ENCODE peak calls at places on chromosome 20, in ten cellular contexts. One of them, this sample, is unnamed.
A peak's percentile ranks its signal among the peaks of the same experiment; 100 is the strongest.

GRCh38 chr20:44422083-44422482 is 53.6 kb upstream of the TTPAL start:
- DNase-seq in ovary: peak; percentile 23
- DNase-seq in aorta: peak; percentile 40
- DNase-seq in hepatocyte: no peak
- DNase-seq in CD8-positive, alpha-beta T cell: no peak
- DNase-seq in effector memory CD4-positive, alpha-beta T cell: no peak
- DNase-seq in right cardiac atrium: no peak
- DNase-seq in H1: no peak
- DNase-seq in uterus: no peak
- DNase-seq in CD8-positive, alpha-beta memory T cell: no peak
- DNase-seq in this sample: no peak

GRCh38 chr20:21548390-21549035 is 34.6 kb upstream of the NKX2-2 start:
- DNase-seq in hepatocyte: no peak
- DNase-seq in aorta: no peak
- DNase-seq in ovary: no peak
- DNase-seq in uterus: no peak
- DNase-seq in CD8-positive, alpha-beta memory T cell: peak; percentile 51
- DNase-seq in effector memory CD4-positive, alpha-beta T cell: peak; percentile 52
- DNase-seq in right cardiac atrium: no peak
- DNase-seq in CD8-positive, alpha-beta T cell: peak; percentile 40
- DNase-seq in H1: no peak
- DNase-seq in this sample: no peak

GRCh38 chr20:6769953-6770831 is 2.7 kb downstream of the BMP2 start:
- DNase-seq in effector memory CD4-positive, alpha-beta T cell: no peak
- DNase-seq in ovary: peak; percentile 51
- DNase-seq in CD8-positive, alpha-beta T cell: no peak
- DNase-seq in aorta: peak; percentile 90
- DNase-seq in H1: peak; percentile 73
- DNase-seq in right cardiac atrium: peak; percentile 78
- DNase-seq in uterus: peak; percentile 46
- DNase-seq in hepatocyte: peak; percentile 79
- DNase-seq in CD8-positive, alpha-beta memory T cell: no peak
- DNase-seq in this sample: no peak

GRCh38 chr20:6698056-6698455 is 69.4 kb upstream of the BMP2 start:
- DNase-seq in effector memory CD4-positive, alpha-beta T cell: no peak
- DNase-seq in aorta: no peak
- DNase-seq in ovary: no peak
- DNase-seq in right cardiac atrium: no peak
- DNase-seq in uterus: no peak
- DNase-seq in CD8-positive, alpha-beta memory T cell: no peak
- DNase-seq in CD8-positive, alpha-beta T cell: no peak
- DNase-seq in H1: no peak
- DNase-seq in hepatocyte: peak; percentile 84
- DNase-seq in this sample: peak; percentile 18

GRCh38 chr20:19918965-19919329 is 98.2 kb upstream of the NAA20 start:
- DNase-seq in H1: no peak
- DNase-seq in hepatocyte: no peak
- DNase-seq in CD8-positive, alpha-beta T cell: no peak
- DNase-seq in right cardiac atrium: no peak
- DNase-seq in CD8-positive, alpha-beta memory T cell: no peak
- DNase-seq in effector memory CD4-positive, alpha-beta T cell: no peak
- DNase-seq in ovary: no peak
- DNase-seq in uterus: no peak
- DNase-seq in aorta: no peak
- DNase-seq in this sample: no peak

GRCh38 chr20:51631011-51631950 is 88.8 kb upstream of the NFATC2 start:
- DNase-seq in CD8-positive, alpha-beta memory T cell: no peak
- DNase-seq in uterus: peak; percentile 83
- DNase-seq in aorta: no peak
- DNase-seq in H1: no peak
- DNase-seq in effector memory CD4-positive, alpha-beta T cell: no peak
- DNase-seq in ovary: peak; percentile 74
- DNase-seq in hepatocyte: peak; percentile 59
- DNase-seq in right cardiac atrium: peak; percentile 58
- DNase-seq in CD8-positive, alpha-beta T cell: no peak
- DNase-seq in this sample: no peak

GRCh38 chr20:34922654-34923381 is 32.8 kb downstream of the GSS start:
- DNase-seq in CD8-positive, alpha-beta memory T cell: no peak
- DNase-seq in hepatocyte: no peak
- DNase-seq in effector memory CD4-positive, alpha-beta T cell: no peak
- DNase-seq in H1: no peak
- DNase-seq in aorta: no peak
- DNase-seq in uterus: no peak
- DNase-seq in CD8-positive, alpha-beta T cell: no peak
- DNase-seq in ovary: no peak
- DNase-seq in right cardiac atrium: no peak
- DNase-seq in this sample: no peak

GRCh38 chr20:53963670-53964466 is 106.5 kb downstream of the BCAS1 start:
- DNase-seq in uterus: no peak
- DNase-seq in ovary: no peak
- DNase-seq in aorta: no peak
- DNase-seq in CD8-positive, alpha-beta T cell: no peak
- DNase-seq in CD8-positive, alpha-beta memory T cell: no peak
- DNase-seq in effector memory CD4-positive, alpha-beta T cell: no peak
- DNase-seq in H1: no peak
- DNase-seq in hepatocyte: no peak
- DNase-seq in right cardiac atrium: no peak
- DNase-seq in this sample: no peak

GRCh38 chr20:5127204-5127858 is 523 bp downstream of the CDS2 start:
- DNase-seq in ovary: peak; percentile 63
- DNase-seq in aorta: peak; percentile 86
- DNase-seq in effector memory CD4-positive, alpha-beta T cell: peak; percentile 64
- DNase-seq in hepatocyte: peak; percentile 66
- DNase-seq in CD8-positive, alpha-beta memory T cell: peak; percentile 88
- DNase-seq in right cardiac atrium: peak; percentile 74
- DNase-seq in CD8-positive, alpha-beta T cell: peak; percentile 63
- DNase-seq in uterus: peak; percentile 46
- DNase-seq in H1: peak; percentile 57
- DNase-seq in this sample: no peak

GRCh38 chr20:41005361-41005729 is 23.3 kb upstream of the TOP1 start:
- DNase-seq in uterus: peak; percentile 91
- DNase-seq in aorta: peak; percentile 89
- DNase-seq in ovary: peak; percentile 76
- DNase-seq in hepatocyte: peak; percentile 86
- DNase-seq in H1: no peak
- DNase-seq in CD8-positive, alpha-beta T cell: no peak
- DNase-seq in right cardiac atrium: peak; percentile 94
- DNase-seq in CD8-positive, alpha-beta memory T cell: no peak
- DNase-seq in effector memory CD4-positive, alpha-beta T cell: no peak
- DNase-seq in this sample: no peak

GRCh38 chr20:3454821-3455220 is 16.0 kb upstream of the ATRN start:
- DNase-seq in CD8-positive, alpha-beta memory T cell: no peak
- DNase-seq in effector memory CD4-positive, alpha-beta T cell: no peak
- DNase-seq in ovary: no peak
- DNase-seq in right cardiac atrium: no peak
- DNase-seq in uterus: no peak
- DNase-seq in H1: no peak
- DNase-seq in aorta: no peak
- DNase-seq in CD8-positive, alpha-beta T cell: no peak
- DNase-seq in hepatocyte: no peak
- DNase-seq in this sample: no peak

GRCh38 chr20:9160341-9160740 is 91.5 kb downstream of the PLCB4 start:
- DNase-seq in uterus: no peak
- DNase-seq in H1: no peak
- DNase-seq in CD8-positive, alpha-beta T cell: no peak
- DNase-seq in right cardiac atrium: no peak
- DNase-seq in hepatocyte: no peak
- DNase-seq in aorta: no peak
- DNase-seq in ovary: no peak
- DNase-seq in effector memory CD4-positive, alpha-beta T cell: no peak
- DNase-seq in CD8-positive, alpha-beta memory T cell: no peak
- DNase-seq in this sample: no peak

GRCh38 chr20:50301712-50302111 is 111.1 kb downstream of the CEBPB start:
- DNase-seq in H1: no peak
- DNase-seq in effector memory CD4-positive, alpha-beta T cell: no peak
- DNase-seq in ovary: no peak
- DNase-seq in right cardiac atrium: no peak
- DNase-seq in hepatocyte: no peak
- DNase-seq in CD8-positive, alpha-beta memory T cell: no peak
- DNase-seq in CD8-positive, alpha-beta T cell: no peak
- DNase-seq in uterus: no peak
- DNase-seq in aorta: peak; percentile 12
- DNase-seq in this sample: no peak

GRCh38 chr20:46060301-46060881 is 29.4 kb downstream of the NCOA5 start:
- DNase-seq in CD8-positive, alpha-beta memory T cell: no peak
- DNase-seq in hepatocyte: no peak
- DNase-seq in CD8-positive, alpha-beta T cell: no peak
- DNase-seq in right cardiac atrium: no peak
- DNase-seq in uterus: no peak
- DNase-seq in ovary: no peak
- DNase-seq in aorta: no peak
- DNase-seq in H1: peak; percentile 36
- DNase-seq in effector memory CD4-positive, alpha-beta T cell: no peak
- DNase-seq in this sample: no peak

GRCh38 chr20:13458860-13459451 is 179.8 kb downstream of the TASP1 start:
- DNase-seq in hepatocyte: peak; percentile 24
- DNase-seq in aorta: no peak
- DNase-seq in ovary: no peak
- DNase-seq in right cardiac atrium: no peak
- DNase-seq in CD8-positive, alpha-beta memory T cell: peak; percentile 41
- DNase-seq in effector memory CD4-positive, alpha-beta T cell: no peak
- DNase-seq in uterus: no peak
- DNase-seq in CD8-positive, alpha-beta T cell: no peak
- DNase-seq in H1: no peak
- DNase-seq in this sample: peak; percentile 9

GRCh38 chr20:4434681-4435080 is 287.0 kb upstream of the PRND start:
- DNase-seq in ovary: no peak
- DNase-seq in CD8-positive, alpha-beta T cell: no peak
- DNase-seq in right cardiac atrium: no peak
- DNase-seq in CD8-positive, alpha-beta memory T cell: no peak
- DNase-seq in aorta: no peak
- DNase-seq in hepatocyte: no peak
- DNase-seq in effector memory CD4-positive, alpha-beta T cell: no peak
- DNase-seq in uterus: no peak
- DNase-seq in H1: no peak
- DNase-seq in this sample: no peak

GRCh38 chr20:10655723-10656122 is 18.1 kb downstream of the JAG1 start:
- DNase-seq in hepatocyte: no peak
- DNase-seq in right cardiac atrium: no peak
- DNase-seq in ovary: no peak
- DNase-seq in aorta: no peak
- DNase-seq in uterus: no peak
- DNase-seq in effector memory CD4-positive, alpha-beta T cell: no peak
- DNase-seq in H1: no peak
- DNase-seq in CD8-positive, alpha-beta memory T cell: no peak
- DNase-seq in CD8-positive, alpha-beta T cell: no peak
- DNase-seq in this sample: no peak

GRCh38 chr20:51860015-51860882 is 57.9 kb upstream of the SALL4 start:
- DNase-seq in effector memory CD4-positive, alpha-beta T cell: no peak
- DNase-seq in right cardiac atrium: no peak
- DNase-seq in CD8-positive, alpha-beta memory T cell: no peak
- DNase-seq in H1: no peak
- DNase-seq in ovary: no peak
- DNase-seq in aorta: no peak
- DNase-seq in CD8-positive, alpha-beta T cell: no peak
- DNase-seq in uterus: no peak
- DNase-seq in hepatocyte: peak; percentile 60
- DNase-seq in this sample: no peak

DNA sequence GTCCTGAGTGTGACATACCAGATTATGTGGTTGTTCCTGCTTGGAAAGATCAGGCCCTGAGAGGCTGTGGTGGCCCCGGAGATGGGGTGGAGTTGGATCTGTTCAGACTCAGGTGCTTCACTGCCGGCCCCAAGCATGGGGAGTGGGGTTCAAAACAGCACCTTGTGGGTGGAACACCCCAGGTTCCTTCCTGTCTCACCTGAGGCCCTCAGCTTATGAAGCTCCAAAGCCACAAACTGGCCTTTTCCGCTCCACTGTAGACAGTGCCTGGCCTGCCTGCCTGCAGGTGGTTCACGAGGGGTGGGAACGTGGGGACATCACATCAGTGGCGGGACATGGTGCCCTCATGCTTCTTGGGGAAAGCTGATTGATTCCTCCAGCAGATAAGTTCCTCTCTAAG is 146.4 kb downstream of the TAF4 start:
- DNase-seq in CD8-positive, alpha-beta T cell: no peak
- DNase-seq in CD8-positive, alpha-beta memory T cell: no peak
- DNase-seq in hepatocyte: no peak
- DNase-seq in effector memory CD4-positive, alpha-beta T cell: no peak
- DNase-seq in ovary: no peak
- DNase-seq in right cardiac atrium: peak; percentile 15
- DNase-seq in aorta: no peak
- DNase-seq in H1: no peak
- DNase-seq in uterus: no peak
- DNase-seq in this sample: no peak
- H3K27me3 ChIP-seq in CD8-positive, alpha-beta T cell: no peaks in the 10 kb centered on the region
- H3K27me3 ChIP-seq in CD8-positive, alpha-beta memory T cell: no peaks in the 10 kb centered on the region
- H3K27me3 ChIP-seq in hepatocyte: no peaks in the 10 kb centered on the region
- H3K27me3 ChIP-seq in effector memory CD4-positive, alpha-beta T cell: no peaks in the 10 kb centered on the region
- H3K27me3 ChIP-seq in ovary: no peaks in the 10 kb centered on the region
- H3K27me3 ChIP-seq in right cardiac atrium: no peaks in the 10 kb centered on the region
- H3K27me3 ChIP-seq in aorta: no peaks in the 10 kb centered on the region
- H3K27me3 ChIP-seq in H1: no peaks in the 10 kb centered on the region
- H3K27me3 ChIP-seq in uterus: no peaks in the 10 kb centered on the region
- H3K27me3 ChIP-seq in this sample: no peaks in the 10 kb centered on the region

GRCh38 chr20:24470782-24471582 is 1.6 kb downstream of the SYNDIG1 start:
- DNase-seq in H1: peak; percentile 60
- DNase-seq in ovary: no peak
- DNase-seq in right cardiac atrium: no peak
- DNase-seq in hepatocyte: no peak
- DNase-seq in aorta: no peak
- DNase-seq in uterus: no peak
- DNase-seq in CD8-positive, alpha-beta T cell: no peak
- DNase-seq in CD8-positive, alpha-beta memory T cell: no peak
- DNase-seq in effector memory CD4-positive, alpha-beta T cell: no peak
- DNase-seq in this sample: no peak
- H3K27ac ChIP-seq in H1: no peak overlapping the region
- H3K27ac ChIP-seq in ovary: no peak overlapping the region
- H3K27ac ChIP-seq in right cardiac atrium: peak overlapping the region; percentile 12
- H3K27ac ChIP-seq in hepatocyte: no peak overlapping the region
- H3K27ac ChIP-seq in aorta: no peak overlapping the region
- H3K27ac ChIP-seq in uterus: no peak overlapping the region
- H3K27ac ChIP-seq in CD8-positive, alpha-beta T cell: no peak overlapping the region
- H3K27ac ChIP-seq in CD8-positive, alpha-beta memory T cell: no peak overlapping the region
- H3K27ac ChIP-seq in effector memory CD4-positive, alpha-beta T cell: no peak overlapping the region
- H3K27ac ChIP-seq in this sample: no peak overlapping the region

GRCh38 chr20:1792274-1792673 is 102.9 kb upstream of the SIRPA start:
- DNase-seq in effector memory CD4-positive, alpha-beta T cell: no peak
- DNase-seq in CD8-positive, alpha-beta T cell: no peak
- DNase-seq in H1: no peak
- DNase-seq in ovary: no peak
- DNase-seq in CD8-positive, alpha-beta memory T cell: no peak
- DNase-seq in aorta: no peak
- DNase-seq in right cardiac atrium: no peak
- DNase-seq in uterus: no peak
- DNase-seq in hepatocyte: no peak
- DNase-seq in this sample: no peak
- H3K27me3 ChIP-seq in effector memory CD4-positive, alpha-beta T cell: peaks cover 7% of the 10 kb centered on the region
- H3K27me3 ChIP-seq in CD8-positive, alpha-beta T cell: no peaks in the 10 kb centered on the region
- H3K27me3 ChIP-seq in H1: no peaks in the 10 kb centered on the region
- H3K27me3 ChIP-seq in ovary: no peaks in the 10 kb centered on the region
- H3K27me3 ChIP-seq in CD8-positive, alpha-beta memory T cell: no peaks in the 10 kb centered on the region
- H3K27me3 ChIP-seq in aorta: no peaks in the 10 kb centered on the region
- H3K27me3 ChIP-seq in right cardiac atrium: no peaks in the 10 kb centered on the region
- H3K27me3 ChIP-seq in uterus: no peaks in the 10 kb centered on the region
- H3K27me3 ChIP-seq in hepatocyte: peaks cover 21% of the 10 kb centered on the region
- H3K27me3 ChIP-seq in this sample: no peaks in the 10 kb centered on the region

DNA sequence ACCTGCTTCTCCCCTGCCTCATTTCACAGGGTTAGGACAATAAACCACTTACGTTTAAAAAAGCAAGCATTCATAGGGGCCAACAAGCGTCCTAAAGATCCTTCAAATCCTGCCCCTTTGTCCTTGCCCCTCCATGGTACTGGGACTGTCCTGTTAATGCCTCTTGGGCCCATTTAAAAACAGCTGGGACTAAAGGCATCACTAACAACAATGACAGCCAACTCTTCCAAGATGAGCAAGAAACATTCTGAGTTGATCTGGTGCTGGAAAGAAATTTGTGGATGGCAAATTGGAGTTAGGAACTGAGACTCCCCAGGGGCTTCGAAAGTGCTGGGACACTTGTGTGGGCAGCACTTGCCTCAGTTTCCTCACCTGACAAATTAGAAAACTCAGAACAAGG is 93.4 kb downstream of the ZMYND8 start:
- DNase-seq in aorta: no peak
- DNase-seq in right cardiac atrium: no peak
- DNase-seq in hepatocyte: no peak
- DNase-seq in effector memory CD4-positive, alpha-beta T cell: no peak
- DNase-seq in H1: no peak
- DNase-seq in ovary: no peak
- DNase-seq in CD8-positive, alpha-beta T cell: no peak
- DNase-seq in uterus: no peak
- DNase-seq in CD8-positive, alpha-beta memory T cell: no peak
- DNase-seq in this sample: no peak
- H3K27ac ChIP-seq in aorta: no peak overlapping the region
- H3K27ac ChIP-seq in right cardiac atrium: no peak overlapping the region
- H3K27ac ChIP-seq in hepatocyte: no peak overlapping the region
- H3K27ac ChIP-seq in effector memory CD4-positive, alpha-beta T cell: no peak overlapping the region
- H3K27ac ChIP-seq in H1: no peak overlapping the region
- H3K27ac ChIP-seq in ovary: no peak overlapping the region
- H3K27ac ChIP-seq in CD8-positive, alpha-beta T cell: no peak overlapping the region
- H3K27ac ChIP-seq in uterus: no peak overlapping the region
- H3K27ac ChIP-seq in CD8-positive, alpha-beta memory T cell: no peak overlapping the region
- H3K27ac ChIP-seq in this sample: no peak overlapping the region

This sample was measured in iPS DF 6.9.